ENCODE peak calls at places on chromosomes 4 and X, in five cellular contexts. One of them, this sample, is unnamed.

GRCh38 chr4:80538276-80538926 is 202.9 kb downstream of the CFAP299 start:
- DNase-seq in H4: no peak
- DNase-seq in upper lobe of left lung: no peak
- DNase-seq in AML-193: no peak
- DNase-seq in T-cell: no peak
- DNase-seq in this sample: no peak

GRCh38 chr4:533318-534100 is 34.5 kb downstream of the PIGG start:
- DNase-seq in upper lobe of left lung: peak
- DNase-seq in AML-193: no peak
- DNase-seq in T-cell: no peak
- DNase-seq in H4: no peak
- DNase-seq in this sample: no peak

GRCh38 chrX:49111846-49112245 is 11.7 kb downstream of the GPKOW start:
- DNase-seq in T-cell: no peak
- DNase-seq in AML-193: no peak
- DNase-seq in H4: no peak
- DNase-seq in upper lobe of left lung: no peak
- DNase-seq in this sample: no peak

GRCh38 chrX:40095588-40096394 is 2.0 kb downstream of the BCOR start:
- DNase-seq in upper lobe of left lung: peak
- DNase-seq in H4: no peak
- DNase-seq in T-cell: no peak
- DNase-seq in AML-193: peak
- DNase-seq in this sample: peak

GRCh38 chr4:16952462-16952871 is 54.0 kb upstream of the LDB2 start:
- DNase-seq in AML-193: no peak
- DNase-seq in T-cell: no peak
- DNase-seq in upper lobe of left lung: no peak
- DNase-seq in H4: no peak
- DNase-seq in this sample: no peak

GRCh38 chr4:925171-925570 is 6.9 kb downstream of the GAK start:
- DNase-seq in T-cell: no peak
- DNase-seq in H4: no peak
- DNase-seq in upper lobe of left lung: peak
- DNase-seq in AML-193: no peak
- DNase-seq in this sample: no peak

GRCh38 chrX:28312965-28313364 is 274.3 kb upstream of the IL1RAPL1 start:
- DNase-seq in AML-193: no peak
- DNase-seq in upper lobe of left lung: no peak
- DNase-seq in T-cell: no peak
- DNase-seq in H4: peak
- DNase-seq in this sample: no peak

GRCh38 chr4:147707892-147708672 is 23.8 kb upstream of the ARHGAP10 start:
- DNase-seq in AML-193: peak
- DNase-seq in T-cell: peak
- DNase-seq in H4: peak
- DNase-seq in upper lobe of left lung: no peak
- DNase-seq in this sample: peak

GRCh38 chr4:39056023-39056422 is 6.0 kb upstream of the KLHL5 start:
- DNase-seq in upper lobe of left lung: no peak
- DNase-seq in T-cell: no peak
- DNase-seq in AML-193: no peak
- DNase-seq in H4: no peak
- DNase-seq in this sample: no peak

GRCh38 chrX:1361910-1362309 is 25.3 kb downstream of the IL3RA start:
- DNase-seq in upper lobe of left lung: no peak
- DNase-seq in H4: no peak
- DNase-seq in AML-193: no peak
- DNase-seq in T-cell: no peak
- DNase-seq in this sample: no peak

GRCh38 chr4:111937368-111937767 is 207.9 kb upstream of the FAM241A start:
- DNase-seq in AML-193: peak
- DNase-seq in H4: peak
- DNase-seq in upper lobe of left lung: no peak
- DNase-seq in T-cell: no peak
- DNase-seq in this sample: no peak

GRCh38 chrX:97842468-97843199 is 958.9 kb downstream of the RPA4 start:
- DNase-seq in H4: no peak
- DNase-seq in upper lobe of left lung: peak
- DNase-seq in T-cell: no peak
- DNase-seq in AML-193: no peak
- DNase-seq in this sample: no peak